ENCODE peak calls at places on chromosomes 13 and 19, in nine cellular contexts. T, X, B, P, G, U, C, Q and I are unnamed samples.

GRCh38 chr13:51818771-51819511 is 15.0 kb upstream of the DHRS12 start:
- DNase-seq in T (no peak), X (no peak), B (no peak), P (no peak), G (peak; percentile 70), U (peak; percentile 53), C (no peak), Q (no peak), I (no peak)

GRCh38 chr19:42191855-42192254 is 25.6 kb downstream of the DEDD2 start:
- DNase-seq in T (peak; percentile 59), X (peak; percentile 84), B (no peak), P (no peak), G (peak; percentile 51), U (peak; percentile 61), C (peak; percentile 58), Q (no peak), I (no peak)

GRCh38 chr19:11191273-11191755 is 6.0 kb downstream of the KANK2 start:
- DNase-seq in T (peak; percentile 98), X (peak; percentile 50), B (no peak), P (peak; percentile 45), G (peak; percentile 14), U (peak; percentile 36), C (no peak), Q (no peak), I (peak; percentile 60)

GRCh38 chr13:95882121-95882520 is 171.1 kb downstream of the UGGT2 start:
- DNase-seq in T (no peak), X (no peak), B (no peak), P (no peak), G (no peak), U (peak; percentile 34), C (no peak), Q (no peak), I (no peak)

GRCh38 chr19:4038057-4038456 is 28.6 kb downstream of the ZBTB7A start:
- DNase-seq in T (no peak), X (no peak), B (no peak), P (no peak), G (no peak), U (no peak), C (no peak), Q (no peak), I (no peak)

GRCh38 chr19:39858541-39858940 is 12.4 kb upstream of the FBL start:
- DNase-seq in T (no peak), X (peak; percentile 50), B (no peak), P (no peak), G (no peak), U (peak; percentile 44), C (no peak), Q (no peak), I (no peak)

GRCh38 chr13:114099918-114100445 is 32.4 kb downstream of the RASA3 start:
- DNase-seq in T (peak; percentile 55), X (peak; percentile 26), B (peak; percentile 52), P (no peak), G (no peak), U (no peak), C (no peak), Q (no peak), I (no peak)

GRCh38 chr19:46786236-46787039 is 2.0 kb downstream of the SLC1A5 start:
- DNase-seq in T (peak; percentile 93), X (peak; percentile 79), B (peak; percentile 61), P (peak; percentile 68), G (peak; percentile 88), U (peak; percentile 67), C (no peak), Q (no peak), I (peak; percentile 59)

GRCh38 chr13:59360108-59360507 is 803.6 kb downstream of the DIAPH3 start:
- DNase-seq in T (no peak), X (no peak), B (no peak), P (no peak), G (peak; percentile 7), U (no peak), C (no peak), Q (no peak), I (no peak)

GRCh38 chr13:28864544-28864943 is 44.4 kb downstream of the MTUS2 start:
- DNase-seq in T (no peak), X (no peak), B (no peak), P (no peak), G (no peak), U (no peak), C (no peak), Q (no peak), I (no peak)

GRCh38 chr13:97030705-97031452 is 36.6 kb upstream of the OXGR1 start:
- DNase-seq in T (peak; percentile 29), X (no peak), B (no peak), P (no peak), G (no peak), U (no peak), C (no peak), Q (no peak), I (peak; percentile 4)

GRCh38 chr13:62960723-62961122 is 1545.1 kb upstream of the PCDH20 start:
- DNase-seq in T (no peak), X (no peak), B (no peak), P (no peak), G (no peak), U (no peak), C (no peak), Q (no peak), I (no peak)

GRCh38 chr19:18502633-18503294 is 19.1 kb downstream of the ELL start:
- DNase-seq in T (no peak), X (peak; percentile 40), B (no peak), P (no peak), G (no peak), U (no peak), C (no peak), Q (no peak), I (no peak)